ENCODE peak calls at places on chromosomes 13 and 19, in four cellular contexts. N is IMR-90, K is HEK293T, D is K562. E is an unnamed sample.

GRCh38 chr13:79548886-79549285 is 67.9 kb downstream of the NDFIP2 start:
- DNase-seq in N (peak), K (no peak), D (no peak), E (no peak)

GRCh38 chr13:32734511-32734910 is 148.3 kb downstream of the PDS5B start:
- DNase-seq in N (peak), K (peak), D (no peak), E (no peak)

GRCh38 chr19:1262687-1263123 is 6.4 kb upstream of the CIRBP start:
- DNase-seq in N (no peak), K (no peak), D (no peak), E (no peak)

GRCh38 chr19:35284153-35285140 is 2.1 kb downstream of the HAMP start:
- DNase-seq in N (no peak), K (no peak), D (no peak), E (no peak)

GRCh38 chr13:70405266-70405665 is 297.0 kb upstream of the KLHL1 start:
- DNase-seq in N (no peak), K (no peak), D (no peak), E (no peak)

GRCh38 chr13:21033224-21033855 is 28.0 kb downstream of the LATS2 start:
- DNase-seq in N (no peak), K (no peak), D (no peak), E (no peak)

GRCh38 chr19:5785423-5785822 is 877 bp upstream of the PRR22 start:
- DNase-seq in N (no peak), K (no peak), D (peak), E (no peak)

GRCh38 chr19:17249887-17250548 is 4.3 kb upstream of the NR2F6 start:
- DNase-seq in N (no peak), K (no peak), D (no peak), E (no peak)

GRCh38 chr13:99361197-99361596 is 54.0 kb upstream of the GPR183 start:
- DNase-seq in N (no peak), K (no peak), D (no peak), E (no peak)

GRCh38 chr19:35828694-35829301 is 16.2 kb upstream of the PRODH2 start:
- DNase-seq in N (peak), K (peak), D (peak), E (peak)

GRCh38 chr19:12939292-12939606 is 840 bp downstream of the CALR start:
- DNase-seq in N (peak), K (no peak), D (no peak), E (no peak)

GRCh38 chr13:27481766-27482165 is 31.4 kb upstream of the MTIF3 start:
- DNase-seq in N (peak), K (peak), D (peak), E (peak)

GRCh38 chr13:23921451-23921888 is 24.2 kb upstream of the C1QTNF9B start:
- DNase-seq in N (peak), K (peak), D (peak), E (peak)

GRCh38 chr19:1082165-1082927 is 12.8 kb downstream of the POLR2E start:
- DNase-seq in N (no peak), K (peak), D (peak), E (peak)

GRCh38 chr13:114015608-114016295 is 41.9 kb upstream of the C13orf46 start:
- DNase-seq in N (peak), K (no peak), D (no peak), E (no peak)

GRCh38 chr13:74144269-74144668 is 10.1 kb upstream of the KLF12 start:
- DNase-seq in N (no peak), K (no peak), D (no peak), E (no peak)

GRCh38 chr13:75495938-75496337 is 14.0 kb upstream of the TBC1D4 start:
- DNase-seq in N (peak), K (no peak), D (no peak), E (no peak)

GRCh38 chr19:2239173-2239572 is 2.5 kb downstream of the SF3A2 start:
- DNase-seq in N (no peak), K (no peak), D (no peak), E (no peak)

GRCh38 chr13:91406619-91407018 is 8.2 kb downstream of the GPC5 start:
- DNase-seq in N (peak), K (peak), D (peak), E (peak)

GRCh38 chr13:112748947-112749346 is 59.1 kb downstream of the ATP11A start:
- DNase-seq in N (no peak), K (no peak), D (no peak), E (no peak)
- TF ChIP-seq BHLHE40 in N (no peak), K (no peak), D (no peak), E (no peak)

GRCh38 chr19:39970424-39970673 is 616 bp upstream of the PSMC4 start:
- DNase-seq in N (no peak), K (no peak), D (no peak), E (no peak)
- TF ChIP-seq BHLHE40 in N (no peak), K (no peak), D (no peak), E (no peak)

GRCh38 chr19:11423164-11423803 is 4.2 kb upstream of the RGL3 start:
- DNase-seq in N (no peak), K (no peak), D (no peak), E (no peak)

GRCh38 chr19:11423804-11424318 is 4.7 kb upstream of the RGL3 start:
- DNase-seq in N (no peak), K (no peak), D (no peak), E (no peak)

GRCh38 chr19:11421607-11422098 is 2.5 kb upstream of the RGL3 start:
- DNase-seq in N (no peak), K (peak), D (peak), E (peak)

GRCh38 chr19:11420894-11421606 is 1.9 kb upstream of the RGL3 start:
- DNase-seq in N (no peak), K (no peak), D (no peak), E (no peak)

GRCh38 chr19:11422163-11423068 is 3.3 kb upstream of the RGL3 start:
- DNase-seq in N (no peak), K (peak), D (no peak), E (peak)
- TF ChIP-seq BHLHE40 in N (no peak), K (no peak), D (no peak), E (no peak)

DNA sequence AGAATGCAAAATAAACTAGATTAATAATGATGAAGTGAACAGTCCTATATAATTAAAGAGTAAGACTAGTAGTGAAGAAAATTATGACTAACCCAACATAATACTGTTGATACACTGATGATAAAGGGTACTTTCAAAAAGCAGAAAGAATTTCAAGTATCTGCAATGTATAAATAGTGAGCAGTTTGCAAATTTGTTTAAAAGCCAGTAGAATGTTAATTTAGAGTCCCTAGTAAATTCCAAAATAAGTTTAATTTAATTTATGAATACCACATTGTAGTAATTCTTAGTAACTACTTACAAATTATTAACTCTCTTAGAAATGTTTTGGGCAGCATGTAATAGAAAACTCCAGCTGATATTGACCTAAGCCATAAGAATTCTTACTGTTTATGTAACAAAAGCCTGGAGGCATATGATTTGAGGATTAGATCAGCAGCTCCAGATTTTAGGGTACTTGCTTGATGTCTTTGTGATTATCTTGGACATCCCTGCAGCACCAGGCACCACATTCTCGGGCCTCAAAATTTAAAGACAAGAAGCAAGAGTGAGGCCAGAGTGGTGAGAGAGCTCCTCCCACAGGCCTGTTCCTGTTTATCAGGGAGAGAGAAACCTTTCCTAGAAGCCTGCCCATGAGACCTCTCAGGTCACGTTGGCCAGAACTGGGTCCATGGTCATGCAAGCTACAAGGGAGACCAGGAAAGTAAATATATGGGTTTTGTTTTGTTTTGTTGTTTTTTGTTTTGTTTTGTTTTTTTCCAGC is 67.6 kb upstream of the TDRD3 start:
- DNase-seq in N (peak), K (peak), D (peak), E (peak)
- TF ChIP-seq BHLHE40 in N (no peak), K (no peak), D (no peak), E (no peak)

DNA sequence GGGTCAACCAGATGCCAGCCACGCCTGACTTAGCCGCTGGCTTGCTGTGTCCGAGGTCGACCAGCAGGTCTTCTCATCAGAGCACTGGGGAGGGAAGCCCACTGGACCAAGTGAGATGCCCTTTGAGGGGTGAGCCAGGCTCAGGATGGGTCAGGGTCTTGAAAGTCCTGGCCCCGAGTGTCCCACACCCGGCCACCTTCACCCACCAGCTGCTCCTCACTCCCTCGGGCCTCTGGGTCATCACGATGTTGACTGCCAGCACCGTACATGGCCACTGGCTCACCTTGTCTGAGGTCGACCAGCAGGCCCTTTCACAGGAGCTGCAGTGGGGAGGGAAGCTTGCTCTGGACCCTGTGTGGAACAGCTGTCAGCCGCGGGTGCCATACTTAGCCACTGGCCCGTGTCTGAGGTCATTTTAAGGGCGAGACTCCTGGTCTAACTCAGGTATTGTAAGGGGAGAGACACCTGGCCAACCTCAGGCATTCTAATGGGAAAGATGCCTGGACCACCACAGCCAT is 1361.3 kb downstream of the UQCRFS1 start:
- DNase-seq in N (no peak), K (no peak), D (no peak), E (no peak)
- TF ChIP-seq BHLHE40 in N (no peak), K (no peak), D (no peak), E (no peak)

GRCh38 chr19:22605275-22606211 is 28.6 kb upstream of the ZNF492 start:
- DNase-seq in N (no peak), K (no peak), D (no peak), E (no peak)
- TF ChIP-seq BHLHE40 in N (no peak), K (no peak), D (no peak), E (no peak)

DNA sequence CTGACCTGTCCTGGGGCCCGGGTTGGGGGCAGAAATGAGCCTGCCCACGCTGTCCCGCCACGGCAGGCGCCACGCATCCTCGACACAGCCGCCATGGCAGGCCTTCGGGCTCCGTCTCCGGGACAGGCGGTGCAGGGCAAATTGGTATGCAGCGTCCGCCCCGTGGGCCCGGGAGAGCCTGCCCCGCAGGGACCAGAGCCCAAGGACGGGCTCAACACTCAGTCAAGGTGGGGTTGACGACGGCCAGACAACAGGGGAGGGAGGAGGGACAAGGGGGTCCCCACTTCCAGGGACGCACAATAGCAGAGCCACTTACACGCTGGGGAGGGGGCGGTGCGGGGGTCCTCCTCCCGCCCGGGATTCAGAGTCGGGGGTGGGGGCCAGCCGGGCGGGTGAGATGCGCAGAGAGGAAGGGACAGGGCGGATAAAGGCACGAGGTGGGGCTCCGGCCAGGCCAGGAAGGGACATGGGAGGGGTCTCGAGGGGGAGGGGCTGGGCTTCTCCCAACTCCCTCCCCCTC is 1.2 kb downstream of the CTXN1 start:
- DNase-seq in N (no peak), K (no peak), D (no peak), E (no peak)
- TF ChIP-seq BHLHE40 in N (no peak), K (no peak), D (no peak), E (no peak)

E was measured in A549.